ENCODE peak calls at places on chromosomes 13 and 19, in seven cellular contexts. V is epithelial cell of esophagus, S is uterus, R is A673, W is IMR-90, M is ovary, C is WERI-Rb-1. N is an unnamed sample.

GRCh38 chr19:49474545-49474930 is 523 bp downstream of the FLT3LG start:
- DNase-seq in R (no peak), C (no peak), S (no peak), M (no peak), W (no peak), V (no peak), N (no peak)

GRCh38 chr19:46426506-46427162 is 2.1 kb downstream of the PNMA8C start:
- DNase-seq in C (peak), R (peak), V (peak), M (peak), S (peak), W (peak), N (peak)

GRCh38 chr13:84366484-84366883 is 484.2 kb upstream of the SLITRK1 start:
- DNase-seq in M (no peak), R (no peak), C (no peak), W (peak), S (no peak), V (no peak), N (peak)

GRCh38 chr13:30453727-30454126 is 12.0 kb downstream of the HMGB1 start:
- DNase-seq in C (no peak), M (no peak), R (peak), S (no peak), V (peak), W (peak), N (peak)

GRCh38 chr13:94268661-94269060 is 210.8 kb downstream of the DCT start:
- DNase-seq in W (peak), C (no peak), R (no peak), V (no peak), M (no peak), S (no peak), N (peak)

GRCh38 chr19:17632577-17632976 is 55.6 kb downstream of the UNC13A start:
- DNase-seq in W (no peak), S (no peak), M (no peak), C (no peak), R (no peak), V (no peak), N (no peak)

GRCh38 chr13:99360696-99361095 is 53.5 kb upstream of the GPR183 start:
- DNase-seq in S (no peak), R (no peak), M (no peak), V (no peak), C (no peak), W (no peak), N (no peak)

GRCh38 chr19:43574424-43575155 is 737 bp downstream of the XRCC1 start:
- DNase-seq in S (no peak), C (peak), W (peak), M (peak), V (peak), R (peak), N (peak)

GRCh38 chr13:113086031-113086750 is 19.4 kb upstream of the F7 start:
- DNase-seq in R (no peak), W (peak), S (no peak), V (no peak), C (peak), M (no peak), N (no peak)

GRCh38 chr19:5603626-5604025 is 18.9 kb downstream of the SAFB2 start:
- DNase-seq in R (no peak), S (no peak), W (no peak), V (no peak), M (no peak), C (no peak), N (no peak)

GRCh38 chr19:1232652-1233360 is 5.0 kb downstream of the CBARP start:
- DNase-seq in S (peak), V (peak), C (no peak), W (peak), M (peak), R (no peak), N (peak)

GRCh38 chr13:109719962-109720646 is 66.3 kb downstream of the IRS2 start:
- DNase-seq in W (no peak), M (no peak), R (no peak), S (no peak), V (no peak), C (no peak), N (no peak)

GRCh38 chr13:97100821-97101220 is 106.5 kb upstream of the OXGR1 start:
- DNase-seq in R (no peak), M (no peak), V (no peak), C (no peak), S (no peak), W (no peak), N (no peak)

GRCh38 chr19:56333506-56333905 is 18.9 kb upstream of the ZSCAN5A start:
- DNase-seq in V (peak), S (no peak), W (peak), C (peak), M (no peak), R (peak), N (peak)

GRCh38 chr19:41299755-41300089 is 10.2 kb upstream of the CCDC97 start:
- DNase-seq in C (no peak), R (peak), S (peak), M (no peak), W (peak), V (peak), N (peak)

GRCh38 chr13:91722267-91722884 is 324.0 kb downstream of the GPC5 start:
- DNase-seq in M (no peak), W (peak), V (peak), C (no peak), S (no peak), R (peak), N (peak)
- TF ChIP-seq CTCF in M (no peak), W (peak), V (peak), C (peak), S (peak), R (peak), N (peak)

DNA sequence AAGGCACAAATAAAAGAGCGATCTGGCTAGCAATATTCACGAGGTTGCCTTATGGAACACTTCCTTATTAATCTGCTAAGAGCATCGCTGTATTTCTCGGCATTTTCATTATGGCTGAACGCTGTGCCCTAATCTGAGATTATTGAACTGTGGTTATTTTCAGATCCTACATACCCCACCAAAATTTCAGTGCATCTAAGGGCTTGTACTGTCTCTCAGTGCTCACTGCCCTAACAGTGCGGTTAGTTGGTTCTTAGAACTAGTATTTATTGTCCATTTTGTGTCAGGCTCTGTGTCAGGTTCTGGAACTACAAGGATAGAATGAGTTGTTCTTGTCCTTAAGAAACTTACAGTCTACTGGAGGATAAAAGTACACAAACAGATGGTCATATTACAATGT is 51.6 kb downstream of the FLT3 start:
- DNase-seq in S (no peak), V (no peak), M (no peak), W (no peak), R (no peak), C (no peak), N (no peak)
- H3K4me3 ChIP-seq in S (no peak), V (no peak), M (no peak), W (no peak), R (no peak), C (no peak), N (no peak)

DNA sequence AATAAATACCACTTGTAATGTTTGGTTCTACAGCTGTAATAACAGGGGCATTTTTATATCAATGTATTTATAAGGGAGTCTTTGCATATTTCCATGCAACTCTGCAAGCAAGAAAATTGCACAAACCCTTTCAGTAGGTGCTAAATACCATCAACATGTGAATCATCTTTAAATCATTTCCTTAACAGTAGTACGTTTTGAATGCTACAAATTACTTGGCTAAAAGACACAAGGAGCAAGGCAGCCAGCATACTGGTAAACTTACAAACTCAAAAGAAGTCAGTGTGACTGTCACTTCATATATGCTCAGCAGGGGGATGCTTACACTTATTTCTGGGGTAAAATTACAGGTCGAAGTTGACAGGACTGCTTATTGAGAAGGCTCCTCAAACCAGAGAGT is 402.4 kb downstream of the EFNB2 start:
- DNase-seq in W (peak), M (no peak), S (no peak), R (no peak), C (no peak), V (peak), N (peak)
- TF ChIP-seq CTCF in W (no peak), M (no peak), S (no peak), R (no peak), C (no peak), V (no peak), N (no peak)

GRCh38 chr13:64413529-64413928 is 2816.6 kb downstream of the PCDH9 start:
- DNase-seq in S (no peak), W (no peak), R (no peak), V (no peak), C (no peak), M (no peak), N (no peak)
- H3K4me3 ChIP-seq in S (no peak), W (no peak), R (no peak), V (no peak), C (no peak), M (no peak), N (no peak)

GRCh38 chr19:16031872-16032200 is 44.5 kb upstream of the TPM4 start:
- DNase-seq in W (no peak), M (no peak), R (no peak), V (no peak), C (no peak), S (no peak), N (no peak)
- TF ChIP-seq CTCF in W (no peak), M (no peak), R (no peak), V (no peak), C (no peak), S (no peak), N (no peak)

DNA sequence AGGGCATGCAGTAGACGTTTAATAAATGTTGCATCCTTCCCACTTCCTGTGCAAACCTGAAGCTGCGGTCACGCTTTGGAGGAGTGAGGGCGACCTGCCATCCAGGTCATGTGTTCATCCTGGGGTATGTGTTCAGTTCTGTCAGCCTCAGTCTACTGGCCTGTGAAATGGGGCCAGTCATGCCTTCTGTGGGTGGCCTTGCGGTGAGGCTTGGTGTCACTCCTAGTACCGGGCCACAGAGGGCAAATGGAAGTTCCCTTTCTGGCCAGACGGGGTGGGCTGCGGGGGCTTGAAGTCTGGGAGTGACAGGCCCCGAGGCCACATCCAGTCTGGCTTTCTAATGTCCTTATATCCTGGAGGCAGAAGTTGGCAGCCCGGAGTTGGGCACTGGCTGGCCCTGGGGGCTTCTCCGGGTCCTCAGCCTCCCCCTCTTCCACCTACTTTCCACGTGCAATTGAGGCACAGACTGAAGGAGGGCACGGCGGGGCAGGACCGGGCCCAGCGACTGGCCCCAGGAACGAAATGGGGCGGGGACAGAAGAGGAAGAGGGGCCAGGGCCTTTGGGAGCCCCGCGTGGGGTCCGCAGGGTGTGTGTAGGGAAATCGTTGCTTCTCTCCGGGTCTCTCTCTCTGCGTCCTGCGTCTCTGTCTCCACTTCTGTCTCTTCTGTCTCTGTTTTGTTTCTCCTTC is 11.1 kb downstream of the PDE4A start:
- DNase-seq in C (no peak), S (peak), W (no peak), R (no peak), V (no peak), M (no peak), N (peak)
- H3K4me3 ChIP-seq in C (no peak), S (peak), W (peak), R (peak), V (no peak), M (peak), N (peak)

GRCh38 chr13:44243198-44243852 is 130.3 kb upstream of the SERP2 start:
- DNase-seq in W (peak), R (peak), C (peak), M (no peak), V (peak), S (no peak), N (peak)
- TF ChIP-seq CTCF in W (peak), R (peak), C (peak), M (no peak), V (peak), S (peak), N (peak)

DNA sequence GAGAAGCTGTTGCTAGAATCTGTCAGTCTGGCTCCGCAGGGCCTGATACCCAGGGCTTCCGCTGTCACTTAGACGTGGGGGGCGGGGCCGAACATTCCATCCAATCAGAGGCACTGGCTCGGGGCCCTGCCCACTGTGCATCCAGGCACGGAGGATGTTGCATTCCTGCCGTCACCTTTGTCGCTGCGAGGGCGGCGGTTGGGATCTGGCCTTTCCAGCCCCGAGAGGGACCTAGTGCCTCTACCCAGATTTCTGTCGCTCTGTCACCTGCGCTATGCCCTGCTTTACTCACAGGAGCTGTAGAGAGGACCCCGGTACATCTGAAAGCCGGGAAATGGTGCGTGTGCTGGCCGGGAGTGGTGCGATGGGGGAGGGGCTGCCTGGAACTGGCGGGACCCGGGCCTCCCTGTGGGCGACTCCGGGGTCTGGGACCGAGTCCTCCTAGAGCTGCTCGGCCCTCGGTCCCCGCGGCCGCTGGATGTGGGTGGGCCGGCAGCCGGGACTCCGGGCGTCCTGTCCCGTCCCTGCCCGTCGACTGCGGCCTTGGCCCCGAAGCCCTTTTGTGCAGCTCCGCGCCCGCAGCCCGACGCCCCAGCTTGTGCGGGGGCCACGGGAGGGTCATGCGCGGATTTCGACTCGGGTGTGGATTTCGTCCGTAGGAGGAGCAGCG is at the start of gene ZNF439:
- DNase-seq in C (peak), V (peak), W (peak), M (peak), R (peak), S (peak), N (peak)
- H3K4me3 ChIP-seq in C (peak), V (peak), W (peak), M (peak), R (peak), S (peak), N (peak)

GRCh38 chr13:100470841-100471505 is 117.6 kb downstream of the GGACT start:
- DNase-seq in R (no peak), V (no peak), W (no peak), S (no peak), M (no peak), C (no peak), N (no peak)
- TF ChIP-seq CTCF in R (no peak), V (no peak), W (no peak), S (no peak), M (no peak), C (no peak), N (no peak)

GRCh38 chr13:98141938-98142426 is 912 bp upstream of the FARP1 start:
- DNase-seq in R (no peak), W (no peak), V (no peak), C (no peak), M (peak), S (no peak), N (no peak)
- H3K4me3 ChIP-seq in R (peak), W (no peak), V (peak), C (peak), M (peak), S (peak), N (no peak)

N was measured in fibroblast of mammary gland.